ENCODE peak calls at places on chromosomes 12 and 14, in six cellular contexts. J is naive thymus-derived CD4-positive, alpha-beta T cell; H is tibial artery; X is HTR-8/SVneo; T is activated CD4-positive, CD25-positive, alpha-beta regulatory T cell; L is SJCRH30. V is an unnamed sample.

GRCh38 chr12:41962171-41962572 is 182.5 kb downstream of the GXYLT1 start:
- DNase-seq in J (no peak), H (peak), X (no peak), T (no peak), L (peak), V (no peak)

GRCh38 chr12:132027636-132028035 is 77.9 kb downstream of the EP400 start:
- DNase-seq in J (no peak), H (no peak), X (no peak), T (no peak), L (no peak), V (no peak)

GRCh38 chr14:91149462-91149861 is 35.6 kb downstream of the DGLUCY start:
- DNase-seq in J (no peak), H (peak), X (peak), T (no peak), L (peak), V (peak)

GRCh38 chr12:51823875-51824565 is 24.5 kb downstream of the FIGNL2 start:
- DNase-seq in J (no peak), H (no peak), X (peak), T (no peak), L (peak), V (peak)

GRCh38 chr14:71478542-71478941 is 453.7 kb upstream of the RGS6 start:
- DNase-seq in J (no peak), H (no peak), X (no peak), T (no peak), L (no peak), V (peak)

GRCh38 chr14:100375273-100375962 is 52.3 kb downstream of the SLC25A47 start:
- DNase-seq in J (peak), H (peak), X (peak), T (no peak), L (peak), V (peak)

GRCh38 chr12:54616933-54617535 is 17.7 kb downstream of the LACRT start:
- DNase-seq in J (no peak), H (no peak), X (no peak), T (no peak), L (no peak), V (no peak)

GRCh38 chr12:94690199-94690695 is 39.9 kb upstream of the TMCC3 start:
- DNase-seq in J (no peak), H (no peak), X (no peak), T (no peak), L (no peak), V (no peak)

GRCh38 chr12:75947171-75947723 is 84.3 kb downstream of the PHLDA1 start:
- DNase-seq in J (no peak), H (no peak), X (no peak), T (no peak), L (no peak), V (no peak)

GRCh38 chr12:110540048-110540447 is 37.9 kb downstream of the RAD9B start:
- DNase-seq in J (no peak), H (no peak), X (no peak), T (no peak), L (no peak), V (no peak)

GRCh38 chr12:108567974-108568652 is 5.7 kb downstream of the ISCU start:
- DNase-seq in J (no peak), H (no peak), X (no peak), T (no peak), L (no peak), V (no peak)

GRCh38 chr12:49818241-49818640 is 10.0 kb downstream of the NCKAP5L start:
- DNase-seq in J (no peak), H (peak), X (no peak), T (no peak), L (no peak), V (no peak)

GRCh38 chr12:61188801-61189595 is 1071.2 kb upstream of the USP15 start:
- DNase-seq in J (no peak), H (no peak), X (no peak), T (no peak), L (no peak), V (no peak)

GRCh38 chr12:124730455-124730932 is 133.2 kb downstream of the SCARB1 start:
- DNase-seq in J (no peak), H (no peak), X (no peak), T (no peak), L (peak), V (peak)

GRCh38 chr12:75892779-75893408 is 138.7 kb downstream of the PHLDA1 start:
- DNase-seq in J (no peak), H (no peak), X (no peak), T (no peak), L (no peak), V (no peak)

GRCh38 chr12:132290203-132290540 is 39.2 kb downstream of the GALNT9 start:
- DNase-seq in J (no peak), H (no peak), X (no peak), T (no peak), L (no peak), V (no peak)

GRCh38 chr12:50923361-50924130 is 28.8 kb upstream of the HIGD1C start:
- DNase-seq in J (no peak), H (no peak), X (no peak), T (no peak), L (no peak), V (no peak)

GRCh38 chr12:67415473-67415872 is 146.3 kb downstream of the CAND1 start:
- DNase-seq in J (no peak), H (no peak), X (peak), T (no peak), L (peak), V (no peak)

GRCh38 chr14:71497645-71498086 is 434.6 kb upstream of the RGS6 start:
- DNase-seq in J (no peak), H (no peak), X (peak), T (no peak), L (no peak), V (no peak)

GRCh38 chr12:48002773-48003218 is 1.5 kb downstream of the COL2A1 start:
- DNase-seq in J (no peak), H (no peak), X (peak), T (no peak), L (peak), V (no peak)

GRCh38 chr12:86006727-86007126 is 132.6 kb downstream of the NTS start:
- DNase-seq in J (no peak), H (no peak), X (no peak), T (no peak), L (no peak), V (no peak)

GRCh38 chr12:93572712-93573551 is 457 bp downstream of the SOCS2 start:
- DNase-seq in J (no peak), H (peak), X (no peak), T (peak), L (no peak), V (no peak)

GRCh38 chr12:56831936-56832335 is 68.8 kb downstream of the HSD17B6 start:
- DNase-seq in J (no peak), H (no peak), X (no peak), T (no peak), L (no peak), V (no peak)

GRCh38 chr12:127548123-127548553 is 718.8 kb upstream of the TMEM132C start:
- DNase-seq in J (no peak), H (no peak), X (no peak), T (no peak), L (no peak), V (no peak)

GRCh38 chr12:50924131-50924438 is 28.3 kb upstream of the HIGD1C start:
- DNase-seq in J (no peak), H (no peak), X (no peak), T (no peak), L (no peak), V (no peak)

GRCh38 chr12:126493366-126494108 is 1428.3 kb downstream of the AACS start:
- DNase-seq in J (no peak), H (no peak), X (no peak), T (no peak), L (no peak), V (no peak)

GRCh38 chr12:120388711-120389431 is 19.9 kb upstream of the MSI1 start:
- DNase-seq in J (no peak), H (no peak), X (no peak), T (no peak), L (no peak), V (no peak)

GRCh38 chr12:9784326-9784725 is 23.6 kb upstream of the CD69 start:
- DNase-seq in J (no peak), H (no peak), X (no peak), T (no peak), L (no peak), V (no peak)

GRCh38 chr12:46299846-46300245 is 31.0 kb upstream of the SLC38A1 start:
- DNase-seq in J (no peak), H (no peak), X (no peak), T (no peak), L (no peak), V (no peak)

GRCh38 chr12:124651508-124652273 is 84.3 kb upstream of the NCOR2 start:
- DNase-seq in J (no peak), H (no peak), X (no peak), T (no peak), L (peak), V (no peak)

GRCh38 chr12:123801573-123802178 is 39.6 kb downstream of the DNAH10 start:
- DNase-seq in J (no peak), H (no peak), X (no peak), T (no peak), L (no peak), V (no peak)

GRCh38 chr12:17928708-17929366 is 161.2 kb downstream of the RERGL start:
- DNase-seq in J (no peak), H (no peak), X (peak), T (no peak), L (no peak), V (no peak)

GRCh38 chr12:57549909-57550627 is at the start of gene KIF5A:
- DNase-seq in J (peak), H (peak), X (peak), T (peak), L (no peak), V (no peak)

GRCh38 chr14:86153480-86153879 is 623.5 kb downstream of the FLRT2 start:
- DNase-seq in J (no peak), H (no peak), X (no peak), T (no peak), L (no peak), V (no peak)

GRCh38 chr14:37411079-37411735 is 183.8 kb downstream of the FOXA1 start:
- DNase-seq in J (no peak), H (no peak), X (no peak), T (no peak), L (no peak), V (no peak)

GRCh38 chr12:106717671-106718070 is 56.8 kb upstream of the RIC8B start:
- DNase-seq in J (no peak), H (no peak), X (no peak), T (no peak), L (no peak), V (no peak)

V was measured in mucosa of gallbladder.